ENCODE peak calls at places on chromosomes 12 and 14, in eight cellular contexts. Y is transverse colon, K is sigmoid colon, P is GM12892, L is Peyer's patch, C is tibial nerve, M is upper lobe of left lung, D is A549. A is an unnamed sample.

GRCh38 chr12:101738920-101739665 is at the start of gene SYCP3:
- DNase-seq in M (no peak), Y (no peak), D (no peak), P (no peak), K (no peak), L (no peak), C (no peak), A (no peak)

GRCh38 chr12:95218852-95219171 is 1.2 kb downstream of the VEZT start:
- DNase-seq in C (no peak), Y (peak; percentile 42), L (peak; percentile 53), M (peak; percentile 35), P (no peak), K (no peak), D (peak; percentile 31), A (peak; percentile 64)

GRCh38 chr12:48019639-48020265 is 15.5 kb upstream of the COL2A1 start:
- DNase-seq in L (no peak), P (no peak), C (no peak), M (no peak), K (no peak), D (no peak), Y (no peak), A (no peak)

GRCh38 chr14:102481791-102482238 is 27.8 kb downstream of the ANKRD9 start:
- DNase-seq in M (no peak), Y (no peak), L (peak; percentile 64), K (peak; percentile 46), C (no peak), D (peak; percentile 44), P (no peak), A (no peak)

GRCh38 chr12:72214163-72214562 is 58.0 kb upstream of the TRHDE start:
- DNase-seq in L (no peak), D (no peak), P (no peak), C (no peak), M (no peak), Y (no peak), K (no peak), A (no peak)

GRCh38 chr12:12685305-12685704 is 10.7 kb downstream of the GPR19 start:
- DNase-seq in L (no peak), M (no peak), D (no peak), C (no peak), Y (no peak), K (no peak), P (no peak), A (no peak)

GRCh38 chr12:105882404-105882803 is 256.4 kb downstream of the NUAK1 start:
- DNase-seq in C (peak; percentile 38), P (no peak), M (no peak), Y (no peak), D (no peak), L (no peak), K (no peak), A (no peak)

GRCh38 chr12:22971771-22972191 is 346.8 kb downstream of the ETNK1 start:
- DNase-seq in K (no peak), C (no peak), M (no peak), Y (no peak), L (no peak), P (no peak), D (no peak), A (no peak)

GRCh38 chr12:95070378-95070777 is 3.0 kb downstream of the NR2C1 start:
- DNase-seq in K (no peak), M (no peak), D (no peak), L (no peak), P (no peak), C (no peak), Y (no peak), A (no peak)

GRCh38 chr14:36967892-36968555 is 204.4 kb downstream of the SLC25A21 start:
- DNase-seq in K (no peak), Y (no peak), L (no peak), C (no peak), D (no peak), P (no peak), M (no peak), A (no peak)

GRCh38 chr12:19120795-19121194 is 8.7 kb upstream of the PLEKHA5 start:
- DNase-seq in P (no peak), Y (no peak), C (no peak), M (no peak), L (no peak), D (no peak), K (no peak), A (no peak)

GRCh38 chr14:44030963-44031362 is 476.1 kb downstream of the FSCB start:
- DNase-seq in K (no peak), M (no peak), Y (no peak), D (no peak), C (no peak), P (no peak), L (no peak), A (no peak)

GRCh38 chr12:79927772-79928474 is 7.0 kb downstream of the PPP1R12A start:
- DNase-seq in C (no peak), D (no peak), M (peak; percentile 38), K (no peak), Y (no peak), P (no peak), L (no peak), A (peak; percentile 13)

DNA sequence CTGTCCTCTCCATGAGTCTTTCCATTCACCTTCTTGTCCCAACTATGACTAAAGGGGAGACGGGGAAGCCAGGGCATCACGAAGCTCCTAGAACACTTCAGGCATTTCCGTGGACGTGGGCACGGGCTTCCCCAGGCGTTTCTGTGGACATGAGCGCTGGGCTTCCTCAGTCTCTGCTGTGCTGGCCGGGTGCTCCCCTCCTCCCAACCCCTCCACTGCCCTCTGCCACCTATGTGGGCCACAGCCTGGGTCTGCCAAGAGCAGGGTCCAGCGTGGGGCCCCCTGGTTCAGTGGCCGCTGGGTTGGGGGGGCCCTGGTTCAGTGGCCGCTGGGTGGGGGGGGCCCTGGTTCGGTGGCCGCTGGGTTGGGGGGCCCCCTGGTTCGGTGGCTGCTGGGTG is 14.8 kb downstream of the HIP1R start:
- DNase-seq in M (no peak), Y (no peak), K (no peak), C (no peak), D (no peak), P (no peak), L (no peak), A (no peak)
- TF ChIP-seq POLR2A in M (no peak), Y (no peak), K (no peak), C (no peak), D (no peak), P (no peak), L (no peak), A (no peak)

GRCh38 chr12:53295070-53295890 is at the start of gene PFDN5:
- DNase-seq in K (peak; percentile 95), D (peak; percentile 88), C (peak; percentile 64), M (peak; percentile 95), Y (peak; percentile 92), P (peak; percentile 78), L (peak; percentile 87), A (peak; percentile 92)
- TF ChIP-seq POLR2A in K (peak; percentile 59), D (peak; percentile 79), C (peak; percentile 63), M (peak; percentile 74), Y (peak; percentile 81), P (peak; percentile 94), L (peak; percentile 44), A (peak; percentile 88)

GRCh38 chr14:23237772-23238594 is at the start of gene RNF212B:
- DNase-seq in M (peak; percentile 96), D (peak; percentile 85), L (peak; percentile 96), Y (peak; percentile 96), P (peak; percentile 65), K (peak; percentile 96), C (peak; percentile 76), A (peak; percentile 82)
- TF ChIP-seq POLR2A in M (no peak), D (no peak), L (no peak), Y (no peak), P (no peak), K (no peak), C (no peak), A (no peak)

DNA sequence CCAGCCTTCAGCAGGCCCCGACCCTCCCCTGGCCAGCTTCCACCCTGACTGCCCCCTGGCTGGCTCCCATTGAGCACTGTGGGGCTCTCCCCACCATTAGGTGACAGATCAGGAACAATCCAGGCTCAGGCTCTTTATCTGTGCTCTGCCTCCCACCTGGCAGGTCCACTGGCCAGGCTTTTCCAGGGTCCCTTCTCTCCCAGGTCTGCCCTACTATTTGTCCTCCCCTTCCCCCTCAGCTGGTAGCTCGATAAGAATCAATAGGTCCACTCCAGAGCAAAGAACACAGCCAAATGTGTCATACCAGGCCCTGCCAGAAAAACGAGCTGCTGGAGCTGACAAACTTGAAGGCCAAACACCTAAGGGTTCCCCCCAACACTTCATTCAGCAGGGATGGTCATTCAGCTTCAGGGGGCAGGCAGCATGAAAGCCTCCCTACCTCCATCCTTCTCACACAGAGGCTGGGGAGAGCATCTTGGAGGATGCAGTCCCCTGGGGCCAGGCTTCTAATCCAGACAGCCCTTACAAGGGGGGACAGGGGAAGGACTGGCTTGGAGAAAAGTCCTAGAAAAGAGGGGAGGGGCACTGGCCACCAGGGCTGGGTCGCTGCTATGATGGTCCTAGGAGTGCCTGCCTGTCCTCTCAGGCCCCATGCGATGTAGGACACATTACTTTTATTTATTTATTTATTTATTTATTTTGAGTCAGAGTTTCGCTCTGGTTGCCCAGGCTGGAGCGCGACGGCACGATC is 1.9 kb upstream of the KRT18 start:
- DNase-seq in M (no peak), D (no peak), K (no peak), L (no peak), C (no peak), P (no peak), Y (no peak), A (no peak)
- TF ChIP-seq POLR2A in M (no peak), D (no peak), K (no peak), L (no peak), C (no peak), P (no peak), Y (no peak), A (no peak)

DNA sequence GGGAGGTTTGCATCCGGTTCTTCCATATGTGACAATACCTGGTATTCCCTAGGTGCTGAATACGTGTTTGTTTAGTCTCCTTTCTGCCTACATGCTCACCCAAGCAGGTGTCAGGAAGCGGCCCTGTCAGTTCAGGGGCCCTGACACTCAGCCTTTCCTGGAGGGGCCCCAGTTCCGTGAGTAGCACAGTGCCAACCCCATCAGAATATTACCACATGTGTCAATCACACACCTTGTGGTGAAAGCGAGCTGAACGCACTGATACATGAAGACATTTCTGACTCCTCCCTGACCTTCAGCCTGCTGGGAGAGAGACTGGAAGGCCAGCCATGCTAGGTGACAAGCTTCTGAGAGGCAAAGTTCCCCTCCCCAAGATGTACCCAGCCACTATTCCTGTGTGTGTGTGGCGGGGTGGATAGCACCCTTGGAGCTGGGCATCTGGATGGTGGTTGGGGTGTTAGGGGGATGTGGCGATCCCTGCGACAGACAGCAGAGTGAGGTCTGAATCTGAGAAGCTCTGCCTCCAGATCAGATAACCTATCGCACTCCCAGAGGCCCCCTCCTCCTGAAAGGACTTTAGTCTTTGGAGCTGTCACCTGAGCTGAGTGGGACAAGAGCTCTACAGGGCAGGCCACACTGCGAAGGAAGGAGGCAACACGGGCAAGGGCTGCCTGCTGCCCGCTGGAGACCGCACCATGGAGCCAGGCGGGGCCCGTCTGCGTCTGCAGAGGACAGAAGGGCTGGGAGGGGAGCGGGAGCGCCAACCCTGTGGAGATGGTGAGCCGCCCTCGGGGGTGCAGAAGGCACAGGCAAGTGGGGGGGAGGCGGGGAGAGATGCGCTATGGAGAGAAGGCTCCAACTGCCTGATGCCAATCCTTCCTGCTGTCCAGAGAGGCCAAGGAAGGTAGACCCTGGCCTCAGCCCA is at the start of gene SOAT2:
- DNase-seq in L (peak; percentile 72), P (no peak), C (no peak), M (no peak), K (peak; percentile 58), Y (no peak), D (no peak), A (no peak)
- TF ChIP-seq POLR2A in L (no peak), P (no peak), C (no peak), M (no peak), K (no peak), Y (no peak), D (no peak), A (no peak)

A was measured in erythroblast.